ENCODE peak calls at places on chromosomes 3 and 15, in ten cellular contexts. W is stimulated activated CD8-positive, alpha-beta memory T cell treated with anti-CD3 and anti-CD28 coated beads, Interleukin-7, amount 100 ng/mL, for 1 hour; T is activated naive CD8-positive, alpha-beta T cell treated with anti-CD3 and anti-CD28 coated beads, Interleukin-2, amount 10 ng/mL, durations not matched to agents 7 days and 5 days; C is SJSA1; V is activated CD4-positive, alpha-beta T cell treated with anti-CD3 and anti-CD28 coated beads for 24 hours; P is foreskin fibroblast; E is epithelial cell of esophagus; G is iris pigment epithelial cell; M is stomach; U is NCI-H187 treated with DMSO at 0.1 percent for 48 hours. J is an unnamed sample.

GRCh38 chr3:10524799-10525301 is 19.5 kb upstream of the ATP2B2 start:
- DNase-seq in P (no peak), G (no peak), V (no peak), U (no peak), E (no peak), W (no peak), M (peak; percentile 17), T (no peak), C (no peak), J (no peak)

GRCh38 chr15:58903232-58903631 is 30.2 kb downstream of the SLTM start:
- DNase-seq in V (no peak), W (no peak), C (no peak), T (no peak), P (no peak), U (no peak), M (no peak), E (no peak), G (no peak), J (no peak)

GRCh38 chr15:36903922-36904479 is 196.3 kb downstream of the MEIS2 start:
- DNase-seq in W (no peak), T (no peak), G (no peak), P (no peak), M (no peak), E (peak; percentile 87), V (no peak), U (no peak), C (no peak), J (peak; percentile 10)

GRCh38 chr15:67358812-67359211 is 104.2 kb downstream of the IQCH start:
- DNase-seq in M (no peak), G (no peak), E (no peak), P (no peak), W (no peak), U (no peak), T (no peak), C (no peak), V (no peak), J (no peak)

GRCh38 chr3:188106898-188107684 is 46.9 kb upstream of the LPP start:
- DNase-seq in G (no peak), W (no peak), P (no peak), M (no peak), C (no peak), V (no peak), U (no peak), T (no peak), E (no peak), J (no peak)

GRCh38 chr3:99126291-99126690 is 224.8 kb upstream of the DCBLD2 start:
- DNase-seq in G (peak; percentile 40), T (no peak), U (no peak), V (no peak), P (no peak), W (no peak), E (no peak), C (no peak), M (no peak), J (no peak)

GRCh38 chr3:129745253-129745652 is 138.8 kb upstream of the PLXND1 start:
- DNase-seq in G (peak; percentile 33), W (no peak), M (no peak), E (no peak), T (no peak), U (no peak), P (peak; percentile 9), V (no peak), C (no peak), J (peak; percentile 14)

GRCh38 chr3:156599475-156599874 is 44.6 kb upstream of the SSR3 start:
- DNase-seq in P (no peak), V (no peak), U (no peak), T (no peak), G (no peak), M (no peak), W (no peak), E (no peak), C (no peak), J (no peak)

GRCh38 chr15:56496635-56497034 is 31.7 kb upstream of the MNS1 start:
- DNase-seq in G (peak; percentile 81), E (peak; percentile 73), V (no peak), P (peak; percentile 50), M (no peak), W (no peak), U (peak; percentile 46), T (no peak), C (no peak), J (peak; percentile 28)

GRCh38 chr3:169104541-169104940 is 559.0 kb downstream of the MECOM start:
- DNase-seq in T (no peak), P (peak; percentile 63), V (no peak), E (peak; percentile 77), M (no peak), U (no peak), W (no peak), G (peak; percentile 97), C (no peak), J (no peak)

GRCh38 chr3:158447408-158447807 is 123.6 kb upstream of the MLF1 start:
- DNase-seq in W (no peak), T (no peak), U (no peak), V (no peak), C (no peak), M (no peak), E (no peak), P (no peak), G (peak; percentile 27), J (no peak)

GRCh38 chr3:79661866-79662265 is 105.9 kb downstream of the ROBO1 start:
- DNase-seq in U (no peak), P (no peak), T (no peak), V (no peak), G (peak; percentile 12), E (no peak), M (no peak), C (no peak), W (no peak), J (no peak)

GRCh38 chr15:68145706-68146105 is 59.4 kb downstream of the CALML4 start:
- DNase-seq in E (no peak), G (peak; percentile 51), U (no peak), T (no peak), V (no peak), C (no peak), P (no peak), W (no peak), M (no peak), J (no peak)

GRCh38 chr3:51944541-51945021 is 2.4 kb downstream of the PARP3 start:
- DNase-seq in P (no peak), G (no peak), E (no peak), C (no peak), T (peak; percentile 28), W (no peak), V (no peak), U (no peak), M (no peak), J (no peak)

GRCh38 chr15:59611277-59612260 is at the start of gene GCNT3:
- DNase-seq in T (no peak), M (no peak), E (peak; percentile 78), P (peak; percentile 42), G (peak; percentile 61), W (no peak), V (no peak), C (no peak), U (no peak), J (no peak)

GRCh38 chr3:60456180-60456579 is 795.1 kb downstream of the FHIT start:
- DNase-seq in G (no peak), M (no peak), E (no peak), C (no peak), V (no peak), P (no peak), W (no peak), U (no peak), T (no peak), J (no peak)

GRCh38 chr15:81054236-81054635 is 53.5 kb downstream of the TLNRD1 start:
- DNase-seq in E (no peak), W (no peak), V (no peak), M (no peak), T (no peak), U (no peak), P (peak; percentile 61), G (no peak), C (no peak), J (no peak)